ENCODE peak calls at places on chromosomes 7 and 10, in seven cellular contexts. One of them, this sample, is unnamed.

GRCh38 chr10:77636967-77637473 is 588 bp downstream of the KCNMA1 start:
- DNase-seq in H9: peak
- DNase-seq in IMR-90: no peak
- DNase-seq in mesendoderm: peak
- DNase-seq in neuronal stem cell: no peak
- DNase-seq in trophoblast cell: no peak
- DNase-seq in H1: peak
- DNase-seq in this sample: no peak

GRCh38 chr7:69739906-69740545 is 141.8 kb downstream of the AUTS2 start:
- DNase-seq in H9: no peak
- DNase-seq in IMR-90: no peak
- DNase-seq in mesendoderm: peak
- DNase-seq in neuronal stem cell: no peak
- DNase-seq in trophoblast cell: no peak
- DNase-seq in H1: no peak
- DNase-seq in this sample: peak

GRCh38 chr7:79982151-79982770 is 152.4 kb upstream of the GNAI1 start:
- DNase-seq in H9: no peak
- DNase-seq in IMR-90: peak
- DNase-seq in mesendoderm: no peak
- DNase-seq in neuronal stem cell: no peak
- DNase-seq in trophoblast cell: peak
- DNase-seq in H1: no peak
- DNase-seq in this sample: peak

GRCh38 chr10:78362406-78363022 is 328.9 kb downstream of the RPS24 start:
- DNase-seq in H9: peak
- DNase-seq in IMR-90: no peak
- DNase-seq in mesendoderm: peak
- DNase-seq in neuronal stem cell: no peak
- DNase-seq in trophoblast cell: no peak
- DNase-seq in H1: no peak
- DNase-seq in this sample: peak

GRCh38 chr10:29109700-29110099 is 179.2 kb upstream of the LYZL1 start:
- DNase-seq in H9: no peak
- DNase-seq in IMR-90: no peak
- DNase-seq in mesendoderm: peak
- DNase-seq in neuronal stem cell: no peak
- DNase-seq in trophoblast cell: no peak
- DNase-seq in H1: no peak
- DNase-seq in this sample: no peak

GRCh38 chr10:13658864-13659685 is 72.3 kb downstream of the PRPF18 start:
- DNase-seq in H9: no peak
- DNase-seq in IMR-90: no peak
- DNase-seq in mesendoderm: peak
- DNase-seq in neuronal stem cell: no peak
- DNase-seq in trophoblast cell: no peak
- DNase-seq in H1: no peak
- DNase-seq in this sample: no peak

GRCh38 chr7:29194206-29194593 is 375 bp upstream of the CHN2 start:
- DNase-seq in H9: peak
- DNase-seq in IMR-90: no peak
- DNase-seq in mesendoderm: peak
- DNase-seq in neuronal stem cell: no peak
- DNase-seq in trophoblast cell: peak
- DNase-seq in H1: no peak
- DNase-seq in this sample: peak

GRCh38 chr7:75738975-75739795 is 444 bp upstream of the HIP1 start:
- DNase-seq in H9: peak
- DNase-seq in IMR-90: peak
- DNase-seq in mesendoderm: peak
- DNase-seq in neuronal stem cell: peak
- DNase-seq in trophoblast cell: peak
- DNase-seq in H1: peak
- DNase-seq in this sample: peak

DNA sequence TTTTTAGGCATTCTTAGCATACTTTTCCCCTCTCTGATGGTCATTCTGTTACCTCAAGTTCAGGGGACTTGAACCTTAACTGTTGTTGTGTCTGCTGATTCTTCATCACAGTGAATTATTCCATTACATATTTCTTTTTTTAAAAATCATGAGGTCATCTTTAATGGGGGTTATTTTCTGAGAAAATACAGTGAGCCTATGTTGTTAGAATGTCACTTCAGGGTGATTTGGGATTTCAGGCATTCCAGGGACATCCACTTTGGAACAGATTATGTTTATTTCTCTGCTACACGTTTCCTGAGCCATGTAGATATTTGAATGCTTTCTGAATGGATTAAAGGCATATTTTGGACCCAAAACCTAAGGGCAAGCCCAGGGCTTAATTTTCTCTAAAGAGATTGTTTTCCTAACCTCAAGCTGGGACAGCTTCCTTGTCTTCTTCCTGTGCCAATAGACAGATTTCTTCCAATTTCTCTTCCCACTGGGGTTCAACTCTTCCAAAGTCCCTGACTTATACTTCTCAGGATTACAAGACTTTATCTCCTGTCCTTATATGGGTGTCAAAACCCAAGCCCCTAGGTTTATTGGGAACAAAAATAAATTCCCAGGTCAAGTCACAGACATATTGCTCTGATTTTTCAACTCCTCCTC is 271.7 kb downstream of the ARHGAP12 start:
- DNase-seq in H9: no peak
- DNase-seq in IMR-90: no peak
- DNase-seq in mesendoderm: no peak
- DNase-seq in neuronal stem cell: no peak
- DNase-seq in trophoblast cell: peak
- DNase-seq in H1: no peak
- DNase-seq in this sample: no peak
- H3K4me2 ChIP-seq in H9: no peak
- H3K4me2 ChIP-seq in IMR-90: no peak
- H3K4me2 ChIP-seq in mesendoderm: no peak
- H3K4me2 ChIP-seq in neuronal stem cell: no peak
- H3K4me2 ChIP-seq in trophoblast cell: no peak
- H3K4me2 ChIP-seq in H1: no peak
- H3K4me2 ChIP-seq in this sample: no peak

DNA sequence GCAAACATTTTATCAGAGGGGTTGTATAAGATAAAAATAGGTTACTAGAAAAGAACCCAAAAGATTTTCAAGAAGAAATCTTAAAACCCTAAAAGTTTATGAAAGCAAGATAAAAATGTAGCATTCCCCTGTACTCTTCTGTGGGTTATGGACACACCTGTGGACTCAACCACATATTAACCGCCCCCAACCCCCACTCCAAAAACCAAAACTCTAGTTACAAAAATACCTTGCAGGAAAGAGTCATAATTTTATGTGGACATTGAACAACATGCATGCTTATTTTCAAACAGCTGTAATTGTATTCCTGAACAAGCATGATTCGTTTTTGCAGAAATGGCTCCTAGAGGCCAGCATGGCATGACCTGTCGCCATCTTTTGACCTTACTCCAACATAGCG is 466.9 kb downstream of the PHTF2 start:
- DNase-seq in H9: no peak
- DNase-seq in IMR-90: no peak
- DNase-seq in mesendoderm: no peak
- DNase-seq in neuronal stem cell: no peak
- DNase-seq in trophoblast cell: no peak
- DNase-seq in H1: no peak
- DNase-seq in this sample: no peak
- H3K4ac ChIP-seq in H9: no peak
- H3K4ac ChIP-seq in IMR-90: no peak
- H3K4ac ChIP-seq in mesendoderm: no peak
- H3K4ac ChIP-seq in neuronal stem cell: no peak
- H3K4ac ChIP-seq in trophoblast cell: no peak
- H3K4ac ChIP-seq in H1: no peak
- H3K4ac ChIP-seq in this sample: no peak

DNA sequence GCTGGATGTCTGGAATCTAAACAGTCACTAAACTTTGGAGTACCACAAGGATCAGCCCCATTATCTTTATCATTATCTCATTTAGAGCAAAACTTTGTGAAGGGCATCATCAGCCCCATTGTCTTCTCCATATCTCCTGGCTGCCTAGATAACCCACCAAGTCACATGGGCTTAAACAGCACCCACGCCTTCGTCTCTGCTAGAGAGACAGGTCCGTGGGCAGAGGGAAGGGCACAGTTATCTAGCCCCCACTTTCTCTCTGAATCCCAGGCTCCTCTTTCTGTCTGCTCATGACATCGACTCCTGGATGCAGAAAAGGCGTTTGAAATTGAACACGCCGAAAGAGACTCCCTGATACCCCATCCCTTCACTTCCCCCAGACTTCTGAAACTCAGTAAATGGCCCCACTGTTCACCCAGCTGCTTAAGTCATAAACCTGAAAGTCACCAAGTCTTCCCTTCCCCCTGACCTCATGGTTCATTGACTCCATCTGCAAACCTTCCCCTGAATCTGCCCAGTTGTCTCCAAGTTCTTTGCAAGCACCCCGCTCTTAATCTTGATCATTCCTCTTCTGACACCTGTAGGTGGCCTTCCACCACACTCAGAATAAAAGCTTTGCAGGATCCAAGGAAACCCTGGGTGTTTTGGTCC is 20.9 kb upstream of the PARD3 start:
- DNase-seq in H9: no peak
- DNase-seq in IMR-90: no peak
- DNase-seq in mesendoderm: no peak
- DNase-seq in neuronal stem cell: no peak
- DNase-seq in trophoblast cell: no peak
- DNase-seq in H1: no peak
- DNase-seq in this sample: no peak
- H3K4me2 ChIP-seq in H9: no peak
- H3K4me2 ChIP-seq in IMR-90: no peak
- H3K4me2 ChIP-seq in mesendoderm: no peak
- H3K4me2 ChIP-seq in neuronal stem cell: no peak
- H3K4me2 ChIP-seq in trophoblast cell: no peak
- H3K4me2 ChIP-seq in H1: no peak
- H3K4me2 ChIP-seq in this sample: no peak

GRCh38 chr7:117781707-117782106 is 91.5 kb downstream of the CTTNBP2 start:
- DNase-seq in H9: no peak
- DNase-seq in IMR-90: peak
- DNase-seq in mesendoderm: peak
- DNase-seq in neuronal stem cell: no peak
- DNase-seq in trophoblast cell: peak
- DNase-seq in H1: no peak
- DNase-seq in this sample: no peak
- H3K4ac ChIP-seq in H9: no peak
- H3K4ac ChIP-seq in IMR-90: peak
- H3K4ac ChIP-seq in mesendoderm: no peak
- H3K4ac ChIP-seq in neuronal stem cell: no peak
- H3K4ac ChIP-seq in trophoblast cell: no peak
- H3K4ac ChIP-seq in H1: no peak
- H3K4ac ChIP-seq in this sample: no peak

GRCh38 chr7:106443156-106443555 is 158.4 kb upstream of the NAMPT start:
- DNase-seq in H9: no peak
- DNase-seq in IMR-90: no peak
- DNase-seq in mesendoderm: no peak
- DNase-seq in neuronal stem cell: no peak
- DNase-seq in trophoblast cell: peak
- DNase-seq in H1: no peak
- DNase-seq in this sample: no peak
- H3K4me2 ChIP-seq in H9: no peak
- H3K4me2 ChIP-seq in IMR-90: no peak
- H3K4me2 ChIP-seq in mesendoderm: no peak
- H3K4me2 ChIP-seq in neuronal stem cell: no peak
- H3K4me2 ChIP-seq in trophoblast cell: no peak
- H3K4me2 ChIP-seq in H1: no peak
- H3K4me2 ChIP-seq in this sample: no peak

GRCh38 chr7:106561657-106562411 is 99.1 kb downstream of the CCDC71L start:
- DNase-seq in H9: no peak
- DNase-seq in IMR-90: no peak
- DNase-seq in mesendoderm: no peak
- DNase-seq in neuronal stem cell: no peak
- DNase-seq in trophoblast cell: no peak
- DNase-seq in H1: no peak
- DNase-seq in this sample: no peak
- H3K4ac ChIP-seq in H9: no peak
- H3K4ac ChIP-seq in IMR-90: no peak
- H3K4ac ChIP-seq in mesendoderm: no peak
- H3K4ac ChIP-seq in neuronal stem cell: no peak
- H3K4ac ChIP-seq in trophoblast cell: no peak
- H3K4ac ChIP-seq in H1: no peak
- H3K4ac ChIP-seq in this sample: no peak

GRCh38 chr7:128164955-128165670 is 76.0 kb upstream of the LEP start:
- DNase-seq in H9: peak
- DNase-seq in IMR-90: no peak
- DNase-seq in mesendoderm: no peak
- DNase-seq in neuronal stem cell: no peak
- DNase-seq in trophoblast cell: no peak
- DNase-seq in H1: no peak
- DNase-seq in this sample: no peak

GRCh38 chr7:128164061-128164954 is 76.8 kb upstream of the LEP start:
- DNase-seq in H9: peak
- DNase-seq in IMR-90: peak
- DNase-seq in mesendoderm: peak
- DNase-seq in neuronal stem cell: no peak
- DNase-seq in trophoblast cell: peak
- DNase-seq in H1: no peak
- DNase-seq in this sample: peak

GRCh38 chr7:128166603-128167315 is 74.3 kb upstream of the LEP start:
- DNase-seq in H9: peak
- DNase-seq in IMR-90: no peak
- DNase-seq in mesendoderm: peak
- DNase-seq in neuronal stem cell: no peak
- DNase-seq in trophoblast cell: peak
- DNase-seq in H1: peak
- DNase-seq in this sample: peak

GRCh38 chr7:128167316-128167691 is 73.8 kb upstream of the LEP start:
- DNase-seq in H9: peak
- DNase-seq in IMR-90: peak
- DNase-seq in mesendoderm: peak
- DNase-seq in neuronal stem cell: no peak
- DNase-seq in trophoblast cell: peak
- DNase-seq in H1: no peak
- DNase-seq in this sample: peak

DNA sequence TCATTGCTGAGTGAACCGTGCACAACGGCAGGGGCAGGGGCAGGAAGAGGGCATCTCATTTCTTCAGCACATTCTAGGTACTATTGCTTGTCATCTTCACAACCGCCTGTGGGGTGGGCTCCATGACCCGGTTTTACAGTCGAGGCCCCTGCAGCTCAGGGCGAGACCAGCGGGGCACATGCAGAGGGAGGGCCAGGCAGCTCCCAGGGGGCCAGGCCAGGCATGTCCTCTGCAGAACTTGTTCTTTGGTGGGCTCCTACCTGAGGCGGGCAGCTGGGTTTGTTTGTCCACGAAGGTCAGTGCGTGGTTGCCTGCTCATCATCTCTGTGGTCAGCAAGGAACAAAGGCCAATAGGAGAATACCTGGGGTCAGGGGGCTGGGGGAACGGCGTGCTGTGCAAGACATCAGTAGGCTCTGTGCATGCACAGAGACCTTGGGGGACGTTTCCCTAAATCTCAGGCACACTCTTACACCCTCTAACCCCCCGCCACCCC is 75.1 kb upstream of the LEP start:
- DNase-seq in H9: no peak
- DNase-seq in IMR-90: no peak
- DNase-seq in mesendoderm: peak
- DNase-seq in neuronal stem cell: no peak
- DNase-seq in trophoblast cell: no peak
- DNase-seq in H1: no peak
- DNase-seq in this sample: no peak
- H3K4me2 ChIP-seq in H9: peak
- H3K4me2 ChIP-seq in IMR-90: no peak
- H3K4me2 ChIP-seq in mesendoderm: no peak
- H3K4me2 ChIP-seq in neuronal stem cell: peak
- H3K4me2 ChIP-seq in trophoblast cell: no peak
- H3K4me2 ChIP-seq in H1: peak
- H3K4me2 ChIP-seq in this sample: peak